ENCODE peak calls at places on chromosomes 2 and 18, in five cellular contexts. G is neural progenitor cell, W is NT2/D1, D is AG09309, N is lower leg skin. M is an unnamed sample.

GRCh38 chr18:79772865-79773696 is 24.7 kb upstream of the KCNG2 start:
- DNase-seq in G (no peak), W (no peak), D (no peak), N (peak), M (no peak)

GRCh38 chr2:85053802-85054201 is 79.4 kb upstream of the TCF7L1 start:
- DNase-seq in G (peak), W (peak), D (no peak), N (no peak), M (no peak)

GRCh38 chr2:214542251-214542650 is 131.4 kb downstream of the VWC2L start:
- DNase-seq in G (no peak), W (no peak), D (no peak), N (no peak), M (no peak)

GRCh38 chr2:112690853-112691390 is 29.9 kb upstream of the NT5DC4 start:
- DNase-seq in G (peak), W (peak), D (no peak), N (peak), M (no peak)

GRCh38 chr2:75287624-75288313 is 88.4 kb upstream of the TACR1 start:
- DNase-seq in G (no peak), W (no peak), D (no peak), N (no peak), M (no peak)

GRCh38 chr2:55809875-55810620 is 113.5 kb downstream of the EFEMP1 start:
- DNase-seq in G (no peak), W (no peak), D (no peak), N (peak), M (peak)

GRCh38 chr2:97645112-97645699 is 656 bp upstream of the COX5B start:
- DNase-seq in G (peak), W (no peak), D (no peak), N (no peak), M (no peak)

GRCh38 chr18:74414951-74415515 is 42.1 kb downstream of the DIPK1C start:
- DNase-seq in G (no peak), W (no peak), D (no peak), N (no peak), M (no peak)

GRCh38 chr2:80326214-80326613 is 21.7 kb upstream of the LRRTM1 start:
- DNase-seq in G (peak), W (no peak), D (no peak), N (no peak), M (no peak)

GRCh38 chr2:124080281-124081153 is 55.4 kb downstream of the CNTNAP5 start:
- DNase-seq in G (no peak), W (no peak), D (no peak), N (no peak), M (no peak)

GRCh38 chr2:146602383-146602782 is 1242.4 kb upstream of the ACVR2A start:
- DNase-seq in G (no peak), W (no peak), D (no peak), N (no peak), M (no peak)

GRCh38 chr2:122081743-122082142 is 326.3 kb downstream of the TSN start:
- DNase-seq in G (no peak), W (no peak), D (no peak), N (no peak), M (no peak)

DNA sequence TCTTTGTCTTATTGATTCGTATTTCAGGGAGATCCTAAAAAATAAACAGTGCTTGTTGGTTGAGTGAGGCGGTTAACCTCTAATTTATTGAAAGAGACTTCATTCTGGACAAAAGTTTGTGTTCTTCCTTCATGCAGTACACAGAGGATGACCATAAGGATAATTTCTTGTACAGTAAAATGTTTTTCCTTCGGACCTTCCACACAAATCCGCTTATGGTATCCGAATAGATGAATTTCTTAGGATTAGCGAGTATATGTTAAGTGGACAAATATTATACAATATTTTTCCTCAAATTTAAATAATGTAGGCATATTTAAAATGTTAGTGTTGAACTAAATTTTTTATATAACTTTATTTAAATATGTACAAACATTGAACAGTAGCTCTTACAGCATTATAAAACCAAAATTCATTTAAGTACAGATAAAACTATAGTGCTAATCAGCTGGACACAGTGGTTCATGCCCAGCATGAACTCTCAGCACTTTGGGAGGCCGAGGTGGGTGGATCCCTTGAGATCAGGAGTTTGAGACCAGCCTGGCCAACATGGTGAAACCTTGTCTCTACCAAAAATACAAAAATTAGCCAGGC is 84.4 kb downstream of the LPIN1 start:
- DNase-seq in G (no peak), W (no peak), D (no peak), N (no peak), M (no peak)
- H3K4me3 ChIP-seq in G (no peak), W (no peak), D (peak), N (no peak), M (peak)

DNA sequence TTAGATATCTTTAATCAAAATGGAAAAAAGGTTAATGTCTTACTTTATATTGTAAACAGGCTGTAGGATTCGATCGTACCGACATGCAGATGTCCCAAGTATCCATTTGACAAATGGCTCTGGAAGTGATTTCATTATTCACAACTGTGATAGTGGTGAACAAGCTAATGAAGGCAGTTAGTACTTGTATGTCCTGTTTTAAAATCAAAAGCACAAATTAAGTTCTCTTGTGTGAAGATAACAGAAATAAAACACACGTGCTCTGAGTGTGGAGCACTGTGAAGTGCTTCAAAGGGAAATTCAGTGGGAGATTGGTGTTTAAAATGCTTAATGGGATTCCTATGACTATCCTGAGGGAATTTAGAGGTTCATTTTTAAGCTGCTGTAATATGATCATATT is 8.6 kb upstream of the LRP1B start:
- DNase-seq in G (no peak), W (no peak), D (no peak), N (no peak), M (no peak)
- H3K4me3 ChIP-seq in G (no peak), W (no peak), D (no peak), N (no peak), M (no peak)

DNA sequence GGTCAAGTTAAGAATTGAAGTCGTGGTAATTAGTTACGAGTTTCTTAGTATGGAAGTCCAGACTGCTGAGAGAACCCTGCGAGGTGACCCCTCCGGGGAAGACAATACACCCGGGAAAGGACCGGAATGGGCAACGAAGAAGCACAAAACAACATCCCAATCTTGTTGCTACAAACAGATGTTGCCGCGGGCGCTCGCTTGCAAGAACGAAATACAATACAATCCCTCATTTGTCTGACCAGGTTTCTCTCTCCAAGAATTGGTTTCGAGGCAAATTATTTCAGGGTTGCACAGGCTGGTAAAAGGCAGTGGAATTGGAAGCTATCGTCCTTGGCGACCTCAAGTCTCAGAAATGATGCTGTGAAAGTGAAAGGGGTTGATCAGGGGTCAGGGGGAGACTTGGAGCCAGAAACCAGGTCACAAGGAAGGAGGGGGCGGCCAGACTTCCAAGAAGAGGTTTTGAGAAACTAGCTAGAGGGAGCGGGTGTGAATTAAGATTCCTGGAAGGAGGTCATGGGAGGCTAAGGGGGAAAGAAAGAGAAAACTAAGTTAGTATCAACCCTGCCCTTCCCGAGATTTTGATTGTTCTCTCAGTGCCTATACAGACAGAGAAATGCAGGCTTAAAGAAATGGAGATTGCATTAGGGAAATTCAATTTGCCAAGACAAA is 401.9 kb downstream of the HRH4 start:
- DNase-seq in G (peak), W (peak), D (no peak), N (no peak), M (no peak)
- H3K4me3 ChIP-seq in G (peak), W (no peak), D (no peak), N (no peak), M (no peak)

DNA sequence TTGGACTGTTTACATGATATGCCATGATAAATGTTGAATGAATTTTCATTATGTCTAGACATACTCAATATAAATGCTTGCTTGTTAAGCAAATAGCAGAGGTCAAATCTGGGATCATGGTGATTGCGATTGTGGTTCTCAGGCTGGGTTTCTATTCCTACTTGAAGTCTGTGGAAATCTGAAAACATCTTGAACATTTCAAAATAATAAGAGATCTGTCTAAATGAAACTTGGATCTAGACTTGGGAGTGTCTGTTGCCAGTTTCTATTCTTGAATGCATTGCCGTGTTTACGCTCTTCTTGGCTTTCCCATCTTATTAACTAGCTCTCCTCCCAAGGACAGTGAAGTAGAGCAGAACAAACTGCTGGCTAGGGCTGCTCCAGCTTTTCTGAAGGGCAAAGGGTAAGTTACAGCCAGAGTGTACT is 127.7 kb downstream of the DTNA start:
- DNase-seq in G (no peak), W (no peak), D (no peak), N (no peak), M (peak)
- H3K4me3 ChIP-seq in G (no peak), W (no peak), D (no peak), N (no peak), M (no peak)

GRCh38 chr2:9754532-9754887 is 88.8 kb upstream of the TAF1B start:
- DNase-seq in G (no peak), W (no peak), D (no peak), N (no peak), M (no peak)
- H3K4me3 ChIP-seq in G (no peak), W (no peak), D (no peak), N (no peak), M (no peak)

GRCh38 chr18:77167276-77167675 is 34.7 kb upstream of the MBP start:
- DNase-seq in G (no peak), W (no peak), D (peak), N (no peak), M (no peak)
- H3K4me3 ChIP-seq in G (no peak), W (no peak), D (no peak), N (no peak), M (no peak)

GRCh38 chr18:26708814-26709717 is 156.4 kb downstream of the AQP4 start:
- DNase-seq in G (peak), W (no peak), D (no peak), N (no peak), M (no peak)

GRCh38 chr18:26703170-26703933 is 155.0 kb upstream of the KCTD1 start:
- DNase-seq in G (no peak), W (no peak), D (no peak), N (no peak), M (no peak)

GRCh38 chr18:26709897-26710296 is 155.6 kb downstream of the AQP4 start:
- DNase-seq in G (no peak), W (no peak), D (no peak), N (no peak), M (no peak)

GRCh38 chr18:26710460-26711096 is 154.9 kb downstream of the AQP4 start:
- DNase-seq in G (no peak), W (no peak), D (no peak), N (no peak), M (no peak)

GRCh38 chr18:26706796-26707406 is 158.5 kb upstream of the KCTD1 start:
- DNase-seq in G (no peak), W (no peak), D (no peak), N (no peak), M (no peak)
- H3K4me3 ChIP-seq in G (no peak), W (no peak), D (no peak), N (no peak), M (no peak)

DNA sequence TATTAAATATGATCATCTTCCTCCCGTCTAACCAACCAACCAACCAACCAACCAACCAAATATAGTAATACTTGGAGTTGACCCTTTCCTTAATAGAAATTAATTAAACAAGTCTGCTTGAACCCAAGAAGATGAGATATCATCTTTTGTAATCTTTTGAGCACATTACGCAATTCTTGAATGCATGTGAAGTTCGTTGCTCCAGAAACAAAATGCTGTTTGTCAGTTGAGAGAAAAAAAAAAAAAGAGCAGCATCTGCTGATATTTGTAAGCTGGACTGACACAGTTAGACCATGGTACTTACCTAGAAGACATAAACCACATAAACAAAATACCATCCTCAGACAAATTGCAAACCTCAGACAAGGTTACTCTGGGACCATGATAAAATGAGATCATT is 9.2 kb upstream of the SERPINB2 start:
- DNase-seq in G (no peak), W (no peak), D (no peak), N (no peak), M (no peak)
- H3K4me3 ChIP-seq in G (no peak), W (no peak), D (no peak), N (no peak), M (no peak)

DNA sequence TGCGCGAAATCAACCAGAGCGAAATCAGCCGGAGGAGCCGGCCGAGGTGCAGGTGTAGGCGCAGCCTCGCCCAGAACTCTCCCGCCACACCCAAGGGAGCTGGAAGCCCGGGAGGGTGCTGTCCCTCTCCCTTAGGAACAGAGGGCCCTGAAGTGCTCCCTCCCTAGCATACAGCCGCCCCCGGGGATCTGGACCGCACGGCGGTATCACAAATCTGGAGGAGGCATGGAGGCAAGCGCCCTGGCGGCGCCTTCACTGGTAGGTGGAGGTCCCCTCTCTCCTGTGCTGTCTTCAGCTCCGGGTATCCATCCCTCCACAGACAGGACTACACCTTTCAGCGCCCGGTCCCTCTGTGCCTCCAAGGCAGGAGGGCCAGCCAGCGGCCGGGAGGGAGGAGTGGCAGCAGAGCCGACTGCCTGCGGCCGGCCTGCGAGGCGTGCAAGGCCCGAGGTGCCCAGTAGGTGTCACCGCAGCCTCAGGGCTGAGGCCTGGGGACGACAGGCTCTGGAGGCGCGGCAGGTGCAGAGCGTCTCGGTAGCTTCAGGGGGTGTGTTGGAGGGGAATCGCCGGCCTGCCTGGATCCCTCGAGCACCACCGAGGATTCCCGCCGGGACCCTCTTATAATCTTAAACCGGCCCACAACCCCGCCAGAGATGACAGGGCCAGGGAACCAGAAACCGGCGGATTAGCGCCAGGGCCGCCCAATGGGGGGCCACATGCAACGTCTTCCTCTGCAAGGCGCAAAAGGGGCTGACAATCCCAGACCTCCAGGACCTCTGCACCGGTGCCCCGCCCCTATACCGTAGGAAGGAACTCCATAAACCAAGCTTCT is 2.8 kb downstream of the IHH start:
- DNase-seq in G (peak), W (peak), D (no peak), N (peak), M (peak)
- H3K4me3 ChIP-seq in G (no peak), W (no peak), D (no peak), N (no peak), M (no peak)

M was measured in uterus.